ENCODE peak calls at places on chromosomes 3 and 15, in eight cellular contexts. U, H, Z, G, D, K, O and E are unnamed samples.
A peak's percentile ranks its signal among the peaks of the same experiment; 100 is the strongest.

GRCh38 chr3:150248116-150248864 is 159.8 kb upstream of the TSC22D2 start:
- DNase-seq in D (no peak), G (no peak), U (peak; percentile 90), K (no peak), Z (no peak), H (peak; percentile 80), O (no peak), E (no peak)

GRCh38 chr3:69774029-69774428 is 34.8 kb downstream of the MITF start:
- DNase-seq in U (no peak), D (no peak), K (no peak), Z (no peak), O (peak; percentile 89), H (no peak), G (peak; percentile 51), E (no peak)

GRCh38 chr15:65512807-65513416 is 4.6 kb downstream of the DPP8 start:
- DNase-seq in H (no peak), O (no peak), U (peak; percentile 25), G (no peak), D (no peak), K (no peak), Z (no peak), E (no peak)

GRCh38 chr3:139202226-139202958 is 141.4 kb upstream of the MRPS22 start:
- DNase-seq in O (no peak), U (no peak), K (no peak), Z (peak; percentile 76), G (no peak), D (peak; percentile 78), H (no peak), E (no peak)

GRCh38 chr15:34001536-34001935 is 33.2 kb downstream of the CHRM5 start:
- DNase-seq in Z (no peak), O (no peak), D (no peak), U (no peak), K (no peak), G (no peak), H (peak; percentile 34), E (no peak)

GRCh38 chr3:188361888-188362287 is 207.9 kb downstream of the LPP start:
- DNase-seq in H (no peak), U (no peak), G (no peak), O (no peak), D (no peak), Z (no peak), K (no peak), E (no peak)

GRCh38 chr3:135516143-135516542 is 449.4 kb upstream of the PPP2R3A start:
- DNase-seq in H (no peak), K (no peak), G (no peak), Z (no peak), O (no peak), D (peak; percentile 3), U (no peak), E (no peak)

GRCh38 chr3:124258057-124258500 is 266.2 kb upstream of the ROPN1 start:
- DNase-seq in Z (no peak), U (peak; percentile 53), K (no peak), H (no peak), O (peak; percentile 63), D (no peak), G (no peak), E (no peak)

GRCh38 chr3:146780251-146780650 is 175.1 kb upstream of the PLSCR5 start:
- DNase-seq in O (no peak), U (peak; percentile 63), K (no peak), G (no peak), H (peak; percentile 7), Z (no peak), D (no peak), E (no peak)

GRCh38 chr3:142611206-142611605 is 15.0 kb downstream of the PLS1 start:
- DNase-seq in Z (no peak), U (no peak), D (no peak), H (no peak), K (no peak), G (no peak), O (no peak), E (no peak)

GRCh38 chr3:181569356-181569940 is 142.3 kb upstream of the SOX2 start:
- DNase-seq in O (no peak), G (no peak), K (no peak), Z (no peak), U (no peak), H (no peak), D (no peak), E (no peak)

GRCh38 chr15:79032656-79033055 is 57.9 kb downstream of the RASGRF1 start:
- DNase-seq in K (no peak), D (no peak), U (no peak), O (no peak), H (no peak), Z (no peak), G (no peak), E (no peak)

GRCh38 chr15:36591534-36592411 is 12.3 kb downstream of the CDIN1 start:
- DNase-seq in U (no peak), O (no peak), G (no peak), H (no peak), D (no peak), K (no peak), Z (no peak), E (no peak)

GRCh38 chr15:96320703-96321421 is 9.6 kb upstream of the NR2F2 start:
- DNase-seq in O (no peak), D (no peak), Z (no peak), U (peak; percentile 49), K (no peak), H (no peak), G (no peak), E (no peak)

GRCh38 chr3:853489-853888 is 239.3 kb upstream of the CNTN6 start:
- DNase-seq in Z (no peak), K (no peak), G (no peak), D (no peak), H (no peak), U (no peak), O (no peak), E (no peak)

DNA sequence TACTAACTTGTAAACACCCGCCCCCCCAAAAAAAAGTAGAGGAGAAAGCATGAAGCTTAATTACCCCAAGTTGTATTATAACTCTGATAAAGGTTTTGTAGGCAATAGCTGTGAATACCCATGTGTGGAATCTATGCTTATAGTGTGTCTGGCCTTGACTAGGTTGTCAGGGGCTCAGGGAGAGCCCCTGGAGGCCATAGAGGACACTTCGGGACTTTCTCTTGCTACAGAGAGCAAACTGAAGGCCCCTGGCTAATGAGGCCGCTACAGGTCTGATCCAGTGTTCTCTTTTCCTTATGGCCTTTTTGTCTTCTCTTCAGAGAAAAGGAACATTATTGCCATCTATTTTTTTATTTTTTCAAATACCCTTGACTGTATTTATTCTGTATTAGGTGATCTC is 19.1 kb upstream of the SCAANT1 start:
- DNase-seq in Z (no peak), K (no peak), D (no peak), O (no peak), U (no peak), H (no peak), G (no peak), E (no peak)
- TF ChIP-seq CTCF in Z (no peak), K (no peak), D (no peak), O (no peak), U (no peak), H (no peak), G (no peak), E (no peak)

GRCh38 chr3:111277226-111277625 is 205.6 kb downstream of the NECTIN3 start:
- DNase-seq in K (no peak), G (no peak), H (peak; percentile 33), U (peak; percentile 77), D (peak; percentile 38), Z (no peak), O (no peak), E (no peak)
- TF ChIP-seq CTCF in K (no peak), G (no peak), H (peak; percentile 29), U (peak; percentile 60), D (peak; percentile 45), Z (no peak), O (no peak), E (no peak)

GRCh38 chr3:43874290-43874689 is 183.6 kb downstream of the ABHD5 start:
- DNase-seq in G (no peak), U (no peak), Z (no peak), D (no peak), H (no peak), K (no peak), O (no peak), E (no peak)

GRCh38 chr3:43882976-43883680 is 192.4 kb downstream of the ABHD5 start:
- DNase-seq in K (no peak), U (no peak), H (no peak), G (no peak), D (no peak), O (no peak), Z (no peak), E (no peak)

GRCh38 chr3:43883729-43884396 is 193.1 kb downstream of the ABHD5 start:
- DNase-seq in H (no peak), D (no peak), U (no peak), G (peak; percentile 67), K (no peak), Z (no peak), O (no peak), E (no peak)

GRCh38 chr3:43876648-43877047 is 185.9 kb downstream of the ABHD5 start:
- DNase-seq in K (no peak), Z (no peak), G (no peak), H (no peak), D (no peak), O (no peak), U (no peak), E (no peak)

DNA sequence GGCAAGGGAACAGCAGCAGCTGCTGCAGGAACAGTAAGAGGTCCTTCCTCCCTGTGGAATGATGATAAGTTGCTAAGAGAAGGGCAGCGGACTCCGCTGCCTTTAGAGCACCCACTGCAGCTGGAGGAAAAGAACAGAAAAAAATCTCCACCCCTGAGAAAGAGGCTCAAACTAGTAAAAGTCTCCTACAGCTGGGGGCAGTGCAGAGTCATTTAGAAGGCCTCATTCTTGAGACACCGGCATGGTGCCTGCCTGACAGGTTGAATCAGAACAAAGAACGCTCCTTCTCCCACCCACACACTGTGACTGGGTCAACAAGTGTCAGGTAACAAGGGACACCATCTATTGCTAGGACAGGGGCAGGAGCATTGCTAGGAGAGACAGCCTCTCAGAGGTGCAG is 188.4 kb downstream of the ABHD5 start:
- DNase-seq in U (peak; percentile 55), H (no peak), G (peak; percentile 31), O (no peak), Z (no peak), K (no peak), D (peak; percentile 57), E (no peak)
- TF ChIP-seq CTCF in U (peak; percentile 67), H (no peak), G (no peak), O (no peak), Z (no peak), K (no peak), D (peak; percentile 37), E (no peak)

GRCh38 chr3:120795017-120795648 is 52.6 kb downstream of the GTF2E1 start:
- DNase-seq in O (peak; percentile 91), G (peak; percentile 74), K (peak; percentile 81), H (no peak), U (peak; percentile 86), Z (peak; percentile 80), D (peak; percentile 90), E (peak; percentile 98)

GRCh38 chr3:120791958-120792357 is 49.4 kb downstream of the GTF2E1 start:
- DNase-seq in O (no peak), G (no peak), K (no peak), U (peak; percentile 13), D (no peak), Z (no peak), H (no peak), E (no peak)

GRCh38 chr3:120795959-120796358 is 53.4 kb downstream of the GTF2E1 start:
- DNase-seq in G (no peak), D (no peak), U (no peak), Z (peak; percentile 23), O (no peak), H (no peak), K (no peak), E (no peak)

GRCh38 chr3:120791010-120791409 is 48.5 kb downstream of the GTF2E1 start:
- DNase-seq in K (no peak), D (no peak), G (no peak), O (no peak), Z (no peak), U (no peak), H (no peak), E (no peak)

GRCh38 chr3:120793601-120794000 is 51.1 kb downstream of the GTF2E1 start:
- DNase-seq in G (no peak), D (no peak), U (no peak), Z (no peak), K (no peak), H (no peak), O (no peak), E (no peak)
- TF ChIP-seq CTCF in G (no peak), D (no peak), U (no peak), Z (no peak), K (no peak), H (no peak), O (no peak), E (no peak)